ENCODE peak calls at places on chromosomes 6 and 20, in five cellular contexts. One of them, this sample, is unnamed.

GRCh38 chr6:136677822-136678221 is 114.5 kb downstream of the MAP3K5 start:
- DNase-seq in GM23338: no peak
- DNase-seq in suprapubic skin: no peak
- DNase-seq in Peyer's patch: no peak
- DNase-seq in CD8-positive, alpha-beta T cell: no peak
- DNase-seq in this sample: no peak

GRCh38 chr20:3797226-3797545 is 1.1 kb downstream of the CDC25B start:
- DNase-seq in CD8-positive, alpha-beta T cell: no peak
- DNase-seq in Peyer's patch: no peak
- DNase-seq in suprapubic skin: peak
- DNase-seq in GM23338: no peak
- DNase-seq in this sample: no peak

GRCh38 chr6:30725713-30726505 is 5.8 kb downstream of the TUBB start:
- DNase-seq in CD8-positive, alpha-beta T cell: no peak
- DNase-seq in GM23338: peak
- DNase-seq in Peyer's patch: no peak
- DNase-seq in suprapubic skin: no peak
- DNase-seq in this sample: peak

GRCh38 chr6:85401186-85402062 is 48.5 kb upstream of the NT5E start:
- DNase-seq in Peyer's patch: no peak
- DNase-seq in GM23338: no peak
- DNase-seq in CD8-positive, alpha-beta T cell: no peak
- DNase-seq in suprapubic skin: no peak
- DNase-seq in this sample: no peak

GRCh38 chr6:149271348-149272340 is 45.9 kb upstream of the TAB2 start:
- DNase-seq in suprapubic skin: no peak
- DNase-seq in CD8-positive, alpha-beta T cell: peak
- DNase-seq in GM23338: no peak
- DNase-seq in Peyer's patch: no peak
- DNase-seq in this sample: no peak

GRCh38 chr6:169851641-169852503 is 100.5 kb downstream of the ERMARD start:
- DNase-seq in suprapubic skin: no peak
- DNase-seq in CD8-positive, alpha-beta T cell: peak
- DNase-seq in GM23338: no peak
- DNase-seq in Peyer's patch: no peak
- DNase-seq in this sample: no peak

GRCh38 chr6:116283191-116283590 is 3.5 kb upstream of the TSPYL1 start:
- DNase-seq in CD8-positive, alpha-beta T cell: no peak
- DNase-seq in suprapubic skin: no peak
- DNase-seq in GM23338: no peak
- DNase-seq in Peyer's patch: no peak
- DNase-seq in this sample: no peak

GRCh38 chr6:154039231-154039842 is at the start of gene OPRM1:
- DNase-seq in CD8-positive, alpha-beta T cell: peak
- DNase-seq in GM23338: peak
- DNase-seq in suprapubic skin: no peak
- DNase-seq in Peyer's patch: no peak
- DNase-seq in this sample: peak

GRCh38 chr6:148452921-148453320 is 110.3 kb downstream of the SASH1 start:
- DNase-seq in CD8-positive, alpha-beta T cell: no peak
- DNase-seq in GM23338: no peak
- DNase-seq in suprapubic skin: no peak
- DNase-seq in Peyer's patch: no peak
- DNase-seq in this sample: no peak

GRCh38 chr6:82909551-82909950 is 156.1 kb downstream of the UBE3D start:
- DNase-seq in suprapubic skin: no peak
- DNase-seq in Peyer's patch: no peak
- DNase-seq in GM23338: no peak
- DNase-seq in CD8-positive, alpha-beta T cell: no peak
- DNase-seq in this sample: peak

GRCh38 chr20:12644481-12644880 is 364.3 kb upstream of the SPTLC3 start:
- DNase-seq in CD8-positive, alpha-beta T cell: no peak
- DNase-seq in suprapubic skin: no peak
- DNase-seq in Peyer's patch: no peak
- DNase-seq in GM23338: no peak
- DNase-seq in this sample: no peak

GRCh38 chr6:158475344-158476302 is 84.3 kb upstream of the TMEM181 start:
- DNase-seq in suprapubic skin: no peak
- DNase-seq in GM23338: no peak
- DNase-seq in Peyer's patch: no peak
- DNase-seq in CD8-positive, alpha-beta T cell: no peak
- DNase-seq in this sample: peak

GRCh38 chr20:36644032-36644712 is 1.8 kb downstream of the SLA2 start:
- DNase-seq in Peyer's patch: no peak
- DNase-seq in CD8-positive, alpha-beta T cell: peak
- DNase-seq in suprapubic skin: no peak
- DNase-seq in GM23338: no peak
- DNase-seq in this sample: no peak
- H3K4me3 ChIP-seq in Peyer's patch: peak
- H3K4me3 ChIP-seq in CD8-positive, alpha-beta T cell: peak
- H3K4me3 ChIP-seq in suprapubic skin: no peak
- H3K4me3 ChIP-seq in GM23338: no peak
- H3K4me3 ChIP-seq in this sample: no peak

DNA sequence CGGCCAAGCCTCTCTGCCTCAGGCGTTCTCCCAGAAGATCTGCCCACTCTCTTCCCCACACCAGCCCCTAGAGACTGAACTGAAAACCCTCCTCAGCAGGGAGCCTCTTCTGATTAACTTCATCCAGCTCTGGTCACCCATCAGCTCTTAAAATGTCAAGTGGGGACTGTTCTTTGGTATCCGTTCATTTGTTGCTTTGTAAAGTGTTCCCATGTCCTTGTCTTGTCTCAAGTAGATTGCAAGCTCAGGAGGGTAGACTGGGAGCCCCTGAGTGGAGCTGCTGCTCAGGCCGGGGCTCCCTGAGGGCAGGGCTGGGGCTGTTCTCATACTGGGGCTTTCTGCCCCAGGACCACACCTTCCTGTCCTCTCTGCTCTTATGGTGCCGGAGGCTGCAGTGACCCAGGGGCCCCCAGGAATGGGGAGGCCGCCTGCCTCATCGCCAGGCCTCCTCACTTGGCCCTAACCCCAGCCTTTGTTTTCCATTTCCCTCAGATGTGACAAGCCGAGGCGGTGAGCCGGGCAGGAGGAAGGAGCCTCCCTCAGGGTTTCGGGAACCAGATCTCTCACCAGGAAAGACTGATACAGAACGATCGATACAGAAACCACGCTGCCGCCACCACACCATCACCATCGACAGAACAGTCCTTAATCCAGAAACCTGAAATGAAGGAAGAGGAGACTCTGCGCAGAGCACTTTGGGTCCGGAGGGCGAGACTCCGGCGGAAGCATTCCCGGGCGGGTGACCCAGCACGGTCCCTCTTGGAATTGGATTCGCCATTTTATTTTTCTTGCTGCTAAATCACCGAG is 14.2 kb downstream of the VEGFA start:
- DNase-seq in Peyer's patch: no peak
- DNase-seq in suprapubic skin: no peak
- DNase-seq in GM23338: no peak
- DNase-seq in CD8-positive, alpha-beta T cell: no peak
- DNase-seq in this sample: no peak
- TF ChIP-seq CTCF in Peyer's patch: no peak
- TF ChIP-seq CTCF in suprapubic skin: no peak
- TF ChIP-seq CTCF in GM23338: no peak
- TF ChIP-seq CTCF in CD8-positive, alpha-beta T cell: no peak
- TF ChIP-seq CTCF in this sample: no peak

GRCh38 chr20:16272961-16273360 is 300.3 kb downstream of the KIF16B start:
- DNase-seq in GM23338: no peak
- DNase-seq in CD8-positive, alpha-beta T cell: no peak
- DNase-seq in Peyer's patch: no peak
- DNase-seq in suprapubic skin: no peak
- DNase-seq in this sample: no peak
- H3K4me3 ChIP-seq in GM23338: no peak
- H3K4me3 ChIP-seq in CD8-positive, alpha-beta T cell: no peak
- H3K4me3 ChIP-seq in Peyer's patch: no peak
- H3K4me3 ChIP-seq in suprapubic skin: no peak
- H3K4me3 ChIP-seq in this sample: no peak

GRCh38 chr20:44576297-44576696 is 6.1 kb upstream of the PKIG start:
- DNase-seq in Peyer's patch: no peak
- DNase-seq in CD8-positive, alpha-beta T cell: no peak
- DNase-seq in GM23338: peak
- DNase-seq in suprapubic skin: no peak
- DNase-seq in this sample: peak
- TF ChIP-seq CTCF in Peyer's patch: peak
- TF ChIP-seq CTCF in CD8-positive, alpha-beta T cell: no peak
- TF ChIP-seq CTCF in GM23338: peak
- TF ChIP-seq CTCF in suprapubic skin: no peak
- TF ChIP-seq CTCF in this sample: peak

DNA sequence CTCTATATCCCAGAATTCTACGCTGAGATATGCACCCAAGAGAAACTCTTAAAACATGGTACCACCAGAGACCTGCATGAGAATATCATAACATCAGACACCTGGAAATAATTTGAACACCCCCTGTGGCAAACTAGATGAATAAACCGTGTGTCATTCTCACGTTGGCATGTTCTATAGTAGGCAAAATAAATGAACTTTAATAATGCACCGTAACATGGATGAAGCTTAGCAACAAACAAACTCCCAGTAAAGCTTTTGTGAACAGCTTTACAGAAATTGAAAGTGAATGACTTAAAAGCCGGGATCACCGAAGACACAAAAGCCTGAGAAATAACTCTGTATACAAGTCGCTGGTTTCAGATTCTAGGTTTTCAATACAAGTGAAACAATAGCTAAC is 1166.8 kb upstream of the CITED2 start:
- DNase-seq in suprapubic skin: no peak
- DNase-seq in GM23338: no peak
- DNase-seq in CD8-positive, alpha-beta T cell: no peak
- DNase-seq in Peyer's patch: no peak
- DNase-seq in this sample: no peak
- H3K4me3 ChIP-seq in suprapubic skin: no peak
- H3K4me3 ChIP-seq in GM23338: no peak
- H3K4me3 ChIP-seq in CD8-positive, alpha-beta T cell: no peak
- H3K4me3 ChIP-seq in Peyer's patch: no peak
- H3K4me3 ChIP-seq in this sample: no peak

DNA sequence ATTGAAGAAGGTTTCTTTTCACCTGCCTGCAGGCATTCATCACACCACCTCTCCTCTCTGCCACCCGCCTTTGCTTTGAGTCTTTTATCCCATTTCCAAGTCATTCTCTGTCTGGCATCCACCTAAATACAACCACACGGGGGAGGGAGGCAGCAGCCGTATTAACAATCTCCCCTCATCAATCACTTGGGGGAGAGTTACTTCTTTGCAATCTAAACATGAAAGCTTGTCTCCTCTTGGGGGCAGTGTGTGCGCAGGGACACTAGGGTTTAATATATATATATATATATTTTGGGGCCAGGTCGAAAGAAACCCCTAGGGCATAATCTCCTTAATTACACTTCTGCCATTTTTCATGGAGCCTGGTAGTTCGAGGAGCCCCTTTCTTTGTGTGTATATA is 214.5 kb downstream of the TSHZ2 start:
- DNase-seq in Peyer's patch: no peak
- DNase-seq in CD8-positive, alpha-beta T cell: no peak
- DNase-seq in GM23338: peak
- DNase-seq in suprapubic skin: no peak
- DNase-seq in this sample: no peak
- TF ChIP-seq CTCF in Peyer's patch: no peak
- TF ChIP-seq CTCF in CD8-positive, alpha-beta T cell: no peak
- TF ChIP-seq CTCF in GM23338: peak
- TF ChIP-seq CTCF in suprapubic skin: no peak
- TF ChIP-seq CTCF in this sample: no peak

GRCh38 chr6:118895241-118895561 is 1.2 kb downstream of the ASF1A start:
- DNase-seq in suprapubic skin: no peak
- DNase-seq in Peyer's patch: no peak
- DNase-seq in CD8-positive, alpha-beta T cell: no peak
- DNase-seq in GM23338: no peak
- DNase-seq in this sample: no peak

GRCh38 chr6:118894425-118895240 is 681 bp downstream of the ASF1A start:
- DNase-seq in CD8-positive, alpha-beta T cell: peak
- DNase-seq in GM23338: peak
- DNase-seq in suprapubic skin: peak
- DNase-seq in Peyer's patch: peak
- DNase-seq in this sample: peak

GRCh38 chr6:118893882-118894424 is at the start of gene ASF1A:
- DNase-seq in Peyer's patch: peak
- DNase-seq in CD8-positive, alpha-beta T cell: peak
- DNase-seq in suprapubic skin: peak
- DNase-seq in GM23338: peak
- DNase-seq in this sample: peak

GRCh38 chr6:118897386-118897785 is 3.4 kb downstream of the ASF1A start:
- DNase-seq in suprapubic skin: no peak
- DNase-seq in CD8-positive, alpha-beta T cell: no peak
- DNase-seq in GM23338: no peak
- DNase-seq in Peyer's patch: no peak
- DNase-seq in this sample: no peak

DNA sequence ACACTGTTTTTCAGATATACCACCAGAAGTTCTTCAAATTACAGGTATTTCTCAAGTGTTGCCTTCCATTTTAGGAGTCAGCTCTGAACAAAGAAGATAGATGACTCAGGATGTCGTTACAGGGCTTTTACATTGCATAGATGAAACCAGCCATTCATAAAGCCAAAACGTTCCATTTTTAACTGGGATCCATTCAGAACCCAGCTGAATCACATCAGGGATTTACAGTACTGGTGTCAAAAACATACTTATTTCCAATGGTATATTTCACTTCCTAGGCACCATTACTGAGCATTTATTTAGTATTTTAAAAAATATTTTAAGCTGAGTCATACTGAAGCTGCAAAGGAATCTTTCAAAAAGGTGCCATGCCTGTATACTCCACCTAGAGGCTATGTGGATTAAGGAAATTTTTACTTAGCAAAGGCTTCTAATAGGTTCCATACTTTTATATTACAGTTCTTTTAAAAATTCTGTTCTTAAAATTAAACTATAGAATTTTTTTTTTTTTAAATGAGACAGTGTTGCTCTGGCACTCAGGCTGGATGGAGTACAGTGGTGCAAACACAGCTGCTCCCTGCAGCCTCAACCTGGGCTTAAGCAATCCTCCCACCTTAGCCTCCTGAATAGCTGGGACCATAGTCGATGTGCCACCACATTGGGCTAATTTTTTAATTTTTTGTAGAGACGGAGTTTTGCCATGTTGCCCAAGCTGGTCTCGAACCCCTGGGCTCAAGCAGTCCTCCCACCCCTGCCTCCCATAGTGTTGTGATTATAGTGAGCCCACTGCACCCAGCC is 2.6 kb downstream of the ASF1A start:
- DNase-seq in Peyer's patch: no peak
- DNase-seq in suprapubic skin: no peak
- DNase-seq in GM23338: peak
- DNase-seq in CD8-positive, alpha-beta T cell: no peak
- DNase-seq in this sample: peak
- H3K4me3 ChIP-seq in Peyer's patch: no peak
- H3K4me3 ChIP-seq in suprapubic skin: no peak
- H3K4me3 ChIP-seq in GM23338: peak
- H3K4me3 ChIP-seq in CD8-positive, alpha-beta T cell: no peak
- H3K4me3 ChIP-seq in this sample: peak